ENCODE peak calls at places on chromosomes 16 and 17, in eight cellular contexts. Z is left ventricle myocardium inferior; L is HCT116; Y is gastrocnemius medialis; O is cardiac muscle cell; M is esophagus squamous epithelium; B is CD8-positive, alpha-beta memory T cell; I is BE2C. K is an unnamed sample. For H3K4me1, the result is how much of the 10 kb centered on the place peaks cover.

GRCh38 chr16:20166531-20167235 is 93.0 kb upstream of the GPR139 start:
- DNase-seq in L (no peak), Z (no peak), M (no peak), B (no peak), I (no peak), O (peak), Y (no peak), K (no peak)

GRCh38 chr16:5044011-5044540 is 10.3 kb upstream of the NAGPA start:
- DNase-seq in L (no peak), Z (no peak), I (no peak), B (no peak), M (no peak), Y (no peak), O (no peak), K (no peak)

GRCh38 chr16:16062023-16062932 is 112.9 kb downstream of the ABCC1 start:
- DNase-seq in Z (peak), M (no peak), Y (peak), I (no peak), B (peak), L (no peak), O (peak), K (no peak)

GRCh38 chr17:56833812-56834379 is at the start of the genes C17orf67 and DGKE:
- DNase-seq in B (peak), O (peak), Z (peak), Y (peak), M (peak), I (peak), L (peak), K (peak)

GRCh38 chr17:32161506-32162365 is 19.4 kb downstream of the RHOT1 start:
- DNase-seq in I (no peak), B (no peak), Z (no peak), O (peak), L (no peak), M (no peak), Y (no peak), K (no peak)

GRCh38 chr17:45261577-45262515 is at the start of gene SPATA32:
- DNase-seq in Y (no peak), I (peak), M (no peak), Z (peak), B (peak), L (no peak), O (peak), K (no peak)

GRCh38 chr17:45440161-45440859 is 7.6 kb upstream of the ARHGAP27 start:
- DNase-seq in O (peak), B (no peak), Z (no peak), M (no peak), Y (no peak), I (no peak), L (no peak), K (peak)

GRCh38 chr17:50396261-50397110 is 837 bp downstream of the LRRC59 start:
- DNase-seq in I (peak), B (peak), L (no peak), Z (no peak), O (peak), M (no peak), Y (no peak), K (peak)

GRCh38 chr16:20830372-20830771 is 24.0 kb downstream of the REXO5 start:
- DNase-seq in I (no peak), Y (no peak), B (no peak), M (no peak), O (no peak), L (no peak), Z (no peak), K (no peak)

GRCh38 chr17:3528604-3529511 is 28.8 kb downstream of the TRPV3 start:
- DNase-seq in B (no peak), Z (no peak), O (peak), I (no peak), Y (no peak), L (no peak), M (no peak), K (no peak)

GRCh38 chr16:27816561-27816960 is 247.0 kb downstream of the GSG1L start:
- DNase-seq in M (no peak), Z (no peak), Y (no peak), O (no peak), L (no peak), B (no peak), I (no peak), K (no peak)

GRCh38 chr17:35766903-35767510 is 6.3 kb downstream of the C17orf50 start:
- DNase-seq in M (no peak), Z (no peak), B (no peak), O (peak), I (peak), Y (no peak), L (no peak), K (peak)

GRCh38 chr16:8583199-8583598 is 7.1 kb downstream of the TMEM114 start:
- DNase-seq in O (no peak), L (no peak), Z (no peak), I (no peak), Y (no peak), M (no peak), B (no peak), K (no peak)

GRCh38 chr17:51034800-51035199 is 85.9 kb downstream of the SPAG9 start:
- DNase-seq in B (no peak), Y (no peak), I (no peak), Z (no peak), M (no peak), L (no peak), O (no peak), K (no peak)

GRCh38 chr17:3951003-3951402 is 13.2 kb downstream of the ATP2A3 start:
- DNase-seq in Z (no peak), O (no peak), B (no peak), L (no peak), Y (no peak), M (no peak), I (no peak), K (no peak)

GRCh38 chr16:13856398-13856797 is 63.6 kb upstream of the ERCC4 start:
- DNase-seq in B (no peak), I (no peak), Z (no peak), L (no peak), O (no peak), M (no peak), Y (no peak), K (no peak)

GRCh38 chr17:80751070-80751459 is 206.4 kb downstream of the RPTOR start:
- DNase-seq in B (no peak), I (no peak), Z (no peak), Y (peak), M (no peak), L (no peak), O (no peak), K (no peak)

GRCh38 chr17:79955167-79955549 is 80.5 kb downstream of the TBC1D16 start:
- DNase-seq in I (no peak), M (no peak), Z (peak), Y (no peak), B (no peak), O (no peak), L (no peak), K (no peak)

GRCh38 chr16:67460961-67461360 is 20.0 kb downstream of the ATP6V0D1 start:
- DNase-seq in Y (no peak), O (no peak), L (no peak), I (no peak), M (no peak), B (no peak), Z (no peak), K (no peak)

GRCh38 chr17:18261146-18261515 is 669 bp downstream of the MIEF2 start:
- DNase-seq in O (no peak), I (no peak), B (no peak), Z (peak), M (no peak), Y (peak), L (no peak), K (peak)

GRCh38 chr16:88591577-88592021 is 21.4 kb downstream of the ZC3H18 start:
- DNase-seq in O (peak), L (no peak), Z (peak), Y (peak), M (peak), B (no peak), I (no peak), K (no peak)

GRCh38 chr17:69213059-69213813 is 15.4 kb downstream of the ABCA10 start:
- DNase-seq in Y (no peak), L (no peak), I (no peak), O (no peak), M (no peak), Z (no peak), B (no peak), K (peak)

GRCh38 chr17:60047590-60047989 is 31.1 kb downstream of the HEATR6 start:
- DNase-seq in Y (no peak), L (no peak), B (no peak), I (no peak), Z (no peak), M (no peak), O (no peak), K (no peak)

GRCh38 chr16:77793417-77793816 is 5.1 kb downstream of the VAT1L start:
- DNase-seq in I (no peak), M (no peak), O (no peak), Z (no peak), L (no peak), B (no peak), Y (no peak), K (no peak)

GRCh38 chr17:78394209-78394608 is 15.8 kb downstream of the PGS1 start:
- DNase-seq in Y (no peak), M (no peak), Z (no peak), L (no peak), B (no peak), I (no peak), O (no peak), K (no peak)

GRCh38 chr17:78391843-78392242 is 13.4 kb downstream of the PGS1 start:
- DNase-seq in I (no peak), M (no peak), L (peak), Y (no peak), Z (no peak), O (no peak), B (no peak), K (no peak)

GRCh38 chr17:78390241-78391050 is 12.0 kb downstream of the PGS1 start:
- DNase-seq in Z (no peak), I (peak), Y (no peak), L (no peak), B (no peak), M (no peak), O (peak), K (peak)

GRCh38 chr17:78391051-78391431 is 12.6 kb downstream of the PGS1 start:
- DNase-seq in I (no peak), M (no peak), B (no peak), Y (no peak), L (no peak), O (no peak), Z (no peak), K (no peak)

DNA sequence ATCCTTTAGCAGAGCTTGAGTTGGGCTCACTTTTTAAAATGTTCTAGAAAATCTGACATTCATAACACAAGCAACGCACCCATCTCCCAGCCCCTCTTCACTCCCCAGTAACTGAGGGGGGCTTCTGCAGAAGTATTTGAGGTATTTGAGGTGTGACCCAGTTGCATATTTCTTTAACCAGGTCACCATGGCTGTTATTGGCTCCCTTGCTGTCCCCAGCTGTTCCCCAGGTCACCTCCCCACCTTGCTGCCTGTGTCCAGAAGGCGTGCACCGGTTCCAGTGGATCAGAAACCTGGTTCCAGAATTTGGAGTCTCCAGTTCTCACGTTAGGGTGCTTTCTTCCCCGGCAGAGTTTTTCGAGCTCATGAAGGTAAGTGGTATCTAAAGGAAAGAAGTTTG is 13.8 kb downstream of the PGS1 start:
- DNase-seq in M (no peak), O (no peak), Z (no peak), I (no peak), Y (no peak), B (no peak), L (no peak), K (no peak)
- H3K4me1 ChIP-seq in M (half or more), O (under half), Z (half or more), I (under half), Y (half or more), B (under half), L (under half), K (under half)

DNA sequence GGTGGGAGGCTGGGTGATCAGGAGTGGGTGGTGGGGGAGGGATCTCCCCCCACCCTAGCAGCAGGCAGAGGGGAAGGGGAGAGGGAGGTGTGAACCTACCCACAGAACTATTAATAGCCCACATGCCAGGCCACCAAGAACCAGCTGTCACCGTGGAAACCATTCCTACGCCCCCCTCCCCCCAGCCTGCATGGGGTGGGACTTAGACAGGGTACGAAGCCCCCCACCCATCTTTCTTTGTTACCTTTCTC is 7.8 kb downstream of the THRA start:
- DNase-seq in Z (no peak), L (no peak), I (no peak), B (no peak), O (no peak), Y (peak), M (no peak), K (no peak)
- H3K4me1 ChIP-seq in Z (half or more), L (half or more), I (half or more), B (half or more), O (half or more), Y (half or more), M (half or more), K (half or more)

GRCh38 chr16:85521737-85522042 is 91.4 kb upstream of the GSE1 start:
- DNase-seq in B (no peak), O (no peak), M (no peak), Z (no peak), Y (no peak), L (no peak), I (peak), K (no peak)
- H3K4me1 ChIP-seq in B (under half), O (under half), M (under half), Z (under half), Y (under half), L (under half), I (half or more), K (under half)

DNA sequence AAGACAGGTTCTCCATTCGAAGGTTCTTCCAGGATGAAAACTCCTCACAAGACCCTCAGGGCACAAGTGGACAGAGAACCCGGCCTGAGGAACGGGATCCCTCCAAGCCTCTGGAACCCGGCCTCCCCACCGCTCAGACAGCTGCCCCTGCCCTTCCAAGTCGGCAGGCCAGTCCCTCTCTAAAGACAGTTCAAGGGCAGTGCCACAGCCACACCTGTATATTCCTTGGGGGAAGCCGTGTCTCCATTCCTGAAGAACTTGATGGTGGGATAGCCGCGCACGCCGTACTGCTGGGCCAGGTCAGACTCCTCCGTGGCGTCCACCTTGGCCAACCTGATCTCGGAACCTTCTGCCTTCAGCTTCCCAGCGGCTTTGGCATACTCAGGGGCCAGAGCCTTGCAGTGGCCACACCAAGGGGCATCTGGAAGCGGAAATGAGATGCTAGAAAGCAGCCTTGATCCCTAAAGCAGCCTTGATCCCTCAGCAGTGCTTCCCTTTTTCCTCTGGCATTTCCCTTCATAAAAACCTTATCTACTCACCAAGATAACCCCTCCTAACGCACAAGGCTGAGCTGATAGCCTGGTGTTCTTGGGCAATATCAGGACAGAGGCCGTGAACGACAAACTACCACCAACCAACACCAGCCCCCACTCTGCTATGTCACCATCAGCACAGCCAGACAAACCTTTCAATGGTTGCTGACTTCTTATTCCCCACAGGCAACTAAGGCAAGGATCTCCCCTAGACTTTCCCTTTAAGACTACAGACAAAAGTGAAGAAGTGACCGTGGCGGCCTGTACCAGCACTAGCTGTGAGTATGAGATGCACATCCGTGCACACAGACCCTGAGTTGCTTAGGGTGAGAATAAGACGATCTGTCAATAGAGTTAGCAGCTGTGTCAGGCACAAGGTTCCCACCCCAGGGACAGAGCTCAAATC is 1.1 kb downstream of the P4HB start:
- DNase-seq in O (peak), L (no peak), B (no peak), M (no peak), I (no peak), Z (no peak), Y (no peak), K (no peak)
- H3K4me1 ChIP-seq in O (under half), L (under half), B (under half), M (half or more), I (under half), Z (half or more), Y (half or more), K (under half)

DNA sequence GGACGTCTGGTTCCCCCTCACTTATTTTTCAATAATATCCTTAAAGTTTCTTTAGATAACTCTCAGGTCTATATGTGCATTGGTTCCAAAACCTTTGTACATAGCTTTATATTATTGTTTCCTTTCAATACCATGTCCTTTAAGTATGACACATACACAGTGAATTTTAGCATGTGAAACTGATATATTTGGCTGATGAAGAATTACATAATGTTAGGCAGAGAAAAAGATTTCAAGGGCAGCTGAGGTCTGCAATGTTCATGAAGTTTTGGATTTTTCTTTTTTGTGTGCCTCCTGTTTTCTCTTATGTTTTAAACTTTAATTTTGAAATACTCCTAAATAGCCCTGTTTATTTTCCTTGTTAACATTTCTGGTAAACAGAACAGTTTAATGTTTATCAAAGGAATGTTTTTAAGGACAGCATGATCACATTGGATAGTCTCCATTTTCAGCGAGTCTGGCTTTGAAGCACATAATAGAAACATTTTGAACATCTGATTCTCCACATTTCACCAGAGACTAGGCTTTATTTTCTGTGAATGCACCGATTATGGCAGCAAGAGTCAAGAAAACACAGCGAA is 32.9 kb upstream of the FBXO47 start:
- DNase-seq in O (no peak), L (no peak), Z (no peak), B (no peak), M (no peak), I (no peak), Y (no peak), K (no peak)
- H3K4me1 ChIP-seq in O (under half), L (under half), Z (under half), B (under half), M (under half), I (under half), Y (under half), K (under half)

GRCh38 chr16:11183951-11184350 is 72.1 kb downstream of the SOCS1 start:
- DNase-seq in L (no peak), O (no peak), B (no peak), I (no peak), M (no peak), Y (no peak), Z (no peak), K (no peak)
- H3K4me1 ChIP-seq in L (under half), O (under half), B (under half), I (under half), M (under half), Y (under half), Z (under half), K (under half)

DNA sequence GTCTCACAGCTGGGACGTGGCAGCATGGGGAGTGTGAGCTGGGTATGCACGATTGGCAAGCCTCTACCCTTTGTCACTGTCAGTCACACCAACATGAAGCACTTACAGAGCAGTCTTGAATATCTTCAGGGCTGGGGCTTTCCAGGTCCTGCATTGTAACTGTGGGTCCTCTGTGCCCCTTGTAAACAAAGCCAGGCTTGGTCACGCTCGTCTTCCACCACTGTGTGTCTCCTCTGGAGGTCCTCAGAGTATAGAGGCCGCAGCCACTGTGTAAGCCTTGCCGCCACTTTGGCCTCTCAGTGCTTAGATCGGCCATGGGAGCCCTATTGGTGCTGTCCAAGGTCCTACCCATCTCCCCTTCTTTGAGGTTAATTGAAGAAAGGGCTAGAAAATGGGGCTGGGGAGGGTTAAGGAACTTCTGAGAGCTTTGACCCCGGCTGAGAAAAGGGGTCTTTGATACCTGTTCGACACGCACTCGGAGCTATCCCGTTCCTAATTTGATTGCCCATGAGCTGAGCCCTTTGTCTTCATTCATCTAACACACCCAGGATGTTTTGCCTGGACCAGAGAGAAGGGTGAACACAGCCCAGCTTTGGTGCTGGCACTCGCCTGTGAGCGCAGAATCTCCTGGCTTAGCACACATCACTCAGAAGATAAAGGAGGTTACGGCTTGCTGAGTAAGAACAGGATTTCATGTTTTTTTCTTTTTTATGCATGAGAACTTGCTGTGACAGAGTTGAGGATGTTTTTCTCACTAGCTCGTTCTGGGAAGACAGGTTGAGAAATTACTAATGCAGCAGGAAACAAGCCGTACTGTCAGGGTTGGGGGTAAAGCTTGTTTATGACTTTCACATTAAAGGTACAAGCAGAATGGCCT is 267.9 kb downstream of the CPPED1 start:
- DNase-seq in Z (no peak), L (no peak), B (no peak), I (no peak), O (peak), Y (no peak), M (no peak), K (peak)
- H3K4me1 ChIP-seq in Z (under half), L (under half), B (half or more), I (under half), O (under half), Y (under half), M (under half), K (under half)

GRCh38 chr16:71904239-71904638 is 8.9 kb downstream of the IST1 start:
- DNase-seq in M (no peak), Z (no peak), I (no peak), L (no peak), Y (no peak), O (no peak), B (no peak), K (no peak)
- H3K4me1 ChIP-seq in M (under half), Z (half or more), I (under half), L (under half), Y (under half), O (under half), B (half or more), K (under half)

DNA sequence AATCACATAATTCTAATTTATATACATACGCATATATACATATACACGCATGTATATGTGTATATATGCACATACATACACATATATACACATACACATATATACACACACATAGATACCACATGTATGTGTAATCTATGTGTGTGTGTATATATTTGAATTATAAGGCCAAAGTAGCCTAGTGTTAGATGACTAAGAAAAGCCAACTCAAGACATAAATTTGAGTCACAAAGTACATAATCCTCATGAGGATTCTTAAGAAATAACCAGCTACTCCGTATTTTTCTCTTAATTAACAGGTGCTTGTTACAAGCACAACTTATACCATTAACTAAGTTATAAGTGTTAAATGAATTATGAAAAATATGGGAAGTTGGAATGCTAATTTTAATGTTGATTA is 84.9 kb downstream of the CACNG1 start:
- DNase-seq in Z (no peak), B (no peak), M (no peak), I (no peak), O (no peak), L (no peak), Y (no peak), K (no peak)
- H3K4me1 ChIP-seq in Z (under half), B (under half), M (under half), I (under half), O (under half), L (under half), Y (under half), K (under half)

K was measured in A549.